ENCODE peak calls at places on chromosomes 2 and 18, in seven cellular contexts. Q is NCI-H1092 treated with DMSO at 0.1 percent for 48 hours, F is NCI-H460, M is EL, K is T47D, I is neural crest cell, N is GM18507. A is an unnamed sample.
A peak's percentile ranks its signal among the peaks of the same experiment; 100 is the strongest.

GRCh38 chr2:23782647-23783046 is 144.3 kb downstream of the ATAD2B start:
- DNase-seq in F (no peak), N (no peak), K (no peak), I (no peak), Q (no peak), M (no peak), A (no peak)

GRCh38 chr2:234091432-234091879 is 41.0 kb downstream of the SPP2 start:
- DNase-seq in I (no peak), N (no peak), K (no peak), M (no peak), F (no peak), Q (peak; percentile 70), A (no peak)

GRCh38 chr18:25896178-25896780 is 194.1 kb downstream of the SS18 start:
- DNase-seq in M (peak; percentile 56), I (peak; percentile 43), N (peak; percentile 33), F (peak; percentile 14), Q (peak; percentile 10), K (no peak), A (peak; percentile 40)

GRCh38 chr18:2854871-2855270 is 8.1 kb downstream of the EMILIN2 start:
- DNase-seq in N (no peak), Q (no peak), I (no peak), M (no peak), K (no peak), F (no peak), A (no peak)

GRCh38 chr2:240663791-240664190 is 18.9 kb downstream of the AQP12B start:
- DNase-seq in Q (no peak), M (no peak), N (no peak), I (no peak), F (no peak), K (no peak), A (no peak)

GRCh38 chr2:60806988-60807681 is 51.1 kb downstream of the PAPOLG start:
- DNase-seq in K (no peak), Q (peak; percentile 1), M (peak; percentile 62), F (no peak), N (peak; percentile 28), I (no peak), A (no peak)

GRCh38 chr2:147110317-147110716 is 734.5 kb upstream of the ACVR2A start:
- DNase-seq in Q (peak; percentile 36), N (no peak), K (no peak), F (no peak), M (no peak), I (no peak), A (no peak)

GRCh38 chr2:78077637-78078036 is 555.5 kb upstream of the LRRTM4 start:
- DNase-seq in F (no peak), I (no peak), M (no peak), K (no peak), N (no peak), Q (no peak), A (no peak)

GRCh38 chr18:75314117-75314516 is 103.5 kb downstream of the TSHZ1 start:
- DNase-seq in I (no peak), F (no peak), M (no peak), K (no peak), N (no peak), Q (no peak), A (no peak)

GRCh38 chr2:85433511-85434089 is 15.1 kb downstream of the SH2D6 start:
- DNase-seq in Q (peak; percentile 78), M (peak; percentile 84), N (no peak), F (no peak), I (no peak), K (no peak), A (no peak)

GRCh38 chr2:30934071-30934470 is 126.8 kb upstream of the CAPN13 start:
- DNase-seq in M (no peak), F (no peak), I (no peak), N (no peak), K (no peak), Q (no peak), A (peak; percentile 89)

GRCh38 chr2:18719978-18720775 is 130.8 kb upstream of the NT5C1B start:
- DNase-seq in M (peak; percentile 97), I (no peak), K (no peak), Q (no peak), F (peak; percentile 92), N (no peak), A (no peak)

GRCh38 chr2:50582164-50582563 is 449.8 kb downstream of the NRXN1 start:
- DNase-seq in K (no peak), N (no peak), F (no peak), Q (peak; percentile 40), M (no peak), I (no peak), A (no peak)